ENCODE peak calls at places on chromosomes 6 and 20, in eight cellular contexts. One of them, this sample, is unnamed.
A peak's percentile ranks its signal among the peaks of the same experiment; 100 is the strongest.

GRCh38 chr6:26556263-26557070 is 18.3 kb downstream of the HMGN4 start:
- DNase-seq in left lung: no peak
- DNase-seq in right atrium auricular region: no peak
- DNase-seq in uterus: peak; percentile 65
- DNase-seq in pancreas: no peak
- DNase-seq in fibroblast of lung: peak; percentile 94
- DNase-seq in BJ: no peak
- DNase-seq in endothelial cell: peak; percentile 50
- DNase-seq in this sample: no peak

GRCh38 chr20:63652192-63652980 is 838 bp downstream of the STMN3 start:
- DNase-seq in uterus: no peak
- DNase-seq in fibroblast of lung: peak; percentile 37
- DNase-seq in left lung: no peak
- DNase-seq in right atrium auricular region: no peak
- DNase-seq in endothelial cell: no peak
- DNase-seq in BJ: no peak
- DNase-seq in pancreas: no peak
- DNase-seq in this sample: no peak

GRCh38 chr20:49320460-49320859 is 42.6 kb upstream of the ZNFX1 start:
- DNase-seq in pancreas: no peak
- DNase-seq in endothelial cell: peak; percentile 46
- DNase-seq in uterus: no peak
- DNase-seq in right atrium auricular region: no peak
- DNase-seq in fibroblast of lung: peak; percentile 49
- DNase-seq in BJ: no peak
- DNase-seq in left lung: no peak
- DNase-seq in this sample: no peak

GRCh38 chr6:161033667-161034066 is 42.1 kb downstream of the MAP3K4 start:
- DNase-seq in BJ: no peak
- DNase-seq in right atrium auricular region: no peak
- DNase-seq in endothelial cell: no peak
- DNase-seq in left lung: no peak
- DNase-seq in pancreas: no peak
- DNase-seq in fibroblast of lung: peak; percentile 49
- DNase-seq in uterus: no peak
- DNase-seq in this sample: no peak

GRCh38 chr6:107361568-107362270 is 97.6 kb downstream of the PDSS2 start:
- DNase-seq in endothelial cell: no peak
- DNase-seq in uterus: no peak
- DNase-seq in left lung: no peak
- DNase-seq in fibroblast of lung: peak; percentile 90
- DNase-seq in right atrium auricular region: no peak
- DNase-seq in pancreas: no peak
- DNase-seq in BJ: peak; percentile 28
- DNase-seq in this sample: no peak

GRCh38 chr20:4082406-4083102 is 67.2 kb upstream of the RNF24 start:
- DNase-seq in pancreas: no peak
- DNase-seq in left lung: peak; percentile 75
- DNase-seq in endothelial cell: peak; percentile 18
- DNase-seq in right atrium auricular region: peak; percentile 76
- DNase-seq in fibroblast of lung: peak; percentile 83
- DNase-seq in uterus: peak; percentile 58
- DNase-seq in BJ: no peak
- DNase-seq in this sample: no peak

GRCh38 chr20:57369601-57370000 is 18.5 kb downstream of the RAE1 start:
- DNase-seq in right atrium auricular region: no peak
- DNase-seq in BJ: no peak
- DNase-seq in uterus: no peak
- DNase-seq in fibroblast of lung: no peak
- DNase-seq in endothelial cell: no peak
- DNase-seq in left lung: peak; percentile 14
- DNase-seq in pancreas: no peak
- DNase-seq in this sample: no peak

GRCh38 chr6:27630727-27631613 is 158.1 kb upstream of the ZNF184 start:
- DNase-seq in fibroblast of lung: peak; percentile 68
- DNase-seq in uterus: no peak
- DNase-seq in pancreas: peak; percentile 69
- DNase-seq in endothelial cell: peak; percentile 69
- DNase-seq in left lung: peak; percentile 80
- DNase-seq in BJ: no peak
- DNase-seq in right atrium auricular region: no peak
- DNase-seq in this sample: no peak

GRCh38 chr6:34771727-34772126 is 14.4 kb downstream of the SNRPC start:
- DNase-seq in pancreas: no peak
- DNase-seq in fibroblast of lung: peak; percentile 88
- DNase-seq in left lung: no peak
- DNase-seq in uterus: no peak
- DNase-seq in endothelial cell: no peak
- DNase-seq in right atrium auricular region: no peak
- DNase-seq in BJ: peak; percentile 35
- DNase-seq in this sample: no peak

GRCh38 chr6:158020811-158021210 is 39.1 kb downstream of the SYNJ2 start:
- DNase-seq in pancreas: no peak
- DNase-seq in right atrium auricular region: no peak
- DNase-seq in BJ: no peak
- DNase-seq in left lung: no peak
- DNase-seq in fibroblast of lung: no peak
- DNase-seq in uterus: no peak
- DNase-seq in endothelial cell: no peak
- DNase-seq in this sample: no peak

GRCh38 chr6:129184808-129185366 is 301.9 kb downstream of the LAMA2 start:
- DNase-seq in endothelial cell: no peak
- DNase-seq in BJ: no peak
- DNase-seq in fibroblast of lung: peak; percentile 51
- DNase-seq in pancreas: no peak
- DNase-seq in left lung: no peak
- DNase-seq in uterus: no peak
- DNase-seq in right atrium auricular region: no peak
- DNase-seq in this sample: no peak

GRCh38 chr20:59559024-59559817 is 45.1 kb upstream of the PHACTR3 start:
- DNase-seq in fibroblast of lung: no peak
- DNase-seq in left lung: no peak
- DNase-seq in uterus: no peak
- DNase-seq in BJ: no peak
- DNase-seq in right atrium auricular region: no peak
- DNase-seq in pancreas: no peak
- DNase-seq in endothelial cell: no peak
- DNase-seq in this sample: no peak

GRCh38 chr20:59561228-59561605 is 43.1 kb upstream of the PHACTR3 start:
- DNase-seq in pancreas: no peak
- DNase-seq in fibroblast of lung: no peak
- DNase-seq in right atrium auricular region: no peak
- DNase-seq in BJ: no peak
- DNase-seq in left lung: no peak
- DNase-seq in endothelial cell: no peak
- DNase-seq in uterus: no peak
- DNase-seq in this sample: no peak

GRCh38 chr20:59561614-59562277 is 42.6 kb upstream of the PHACTR3 start:
- DNase-seq in fibroblast of lung: no peak
- DNase-seq in BJ: no peak
- DNase-seq in pancreas: no peak
- DNase-seq in right atrium auricular region: no peak
- DNase-seq in endothelial cell: no peak
- DNase-seq in uterus: no peak
- DNase-seq in left lung: no peak
- DNase-seq in this sample: no peak

GRCh38 chr20:59559863-59560262 is 44.5 kb upstream of the PHACTR3 start:
- DNase-seq in right atrium auricular region: no peak
- DNase-seq in fibroblast of lung: no peak
- DNase-seq in left lung: no peak
- DNase-seq in uterus: no peak
- DNase-seq in endothelial cell: no peak
- DNase-seq in BJ: no peak
- DNase-seq in pancreas: no peak
- DNase-seq in this sample: peak; percentile 56

GRCh38 chr20:59560588-59561227 is 43.6 kb upstream of the PHACTR3 start:
- DNase-seq in right atrium auricular region: no peak
- DNase-seq in left lung: no peak
- DNase-seq in uterus: no peak
- DNase-seq in BJ: no peak
- DNase-seq in endothelial cell: no peak
- DNase-seq in pancreas: no peak
- DNase-seq in fibroblast of lung: no peak
- DNase-seq in this sample: peak; percentile 49
- TF ChIP-seq CTCF in right atrium auricular region: peak; percentile 63
- TF ChIP-seq CTCF in left lung: peak; percentile 60
- TF ChIP-seq CTCF in uterus: no peak
- TF ChIP-seq CTCF in BJ: peak; percentile 68
- TF ChIP-seq CTCF in endothelial cell: peak; percentile 86
- TF ChIP-seq CTCF in pancreas: peak; percentile 19
- TF ChIP-seq CTCF in fibroblast of lung: peak; percentile 45
- TF ChIP-seq CTCF in this sample: no peak

GRCh38 chr6:3163248-3163594 is 5.9 kb upstream of the TUBB2A start:
- DNase-seq in right atrium auricular region: no peak
- DNase-seq in left lung: peak; percentile 82
- DNase-seq in BJ: no peak
- DNase-seq in endothelial cell: no peak
- DNase-seq in pancreas: no peak
- DNase-seq in fibroblast of lung: no peak
- DNase-seq in uterus: no peak
- DNase-seq in this sample: no peak
- TF ChIP-seq CTCF in right atrium auricular region: no peak
- TF ChIP-seq CTCF in left lung: no peak
- TF ChIP-seq CTCF in BJ: peak; percentile 26
- TF ChIP-seq CTCF in endothelial cell: no peak
- TF ChIP-seq CTCF in pancreas: no peak
- TF ChIP-seq CTCF in fibroblast of lung: no peak
- TF ChIP-seq CTCF in uterus: no peak
- TF ChIP-seq CTCF in this sample: no peak

GRCh38 chr6:21935561-21936028 is 342.0 kb downstream of the SOX4 start:
- DNase-seq in left lung: no peak
- DNase-seq in BJ: no peak
- DNase-seq in pancreas: no peak
- DNase-seq in uterus: no peak
- DNase-seq in fibroblast of lung: peak; percentile 68
- DNase-seq in right atrium auricular region: no peak
- DNase-seq in endothelial cell: no peak
- DNase-seq in this sample: no peak

GRCh38 chr6:21941926-21942325 is 348.4 kb downstream of the SOX4 start:
- DNase-seq in BJ: no peak
- DNase-seq in right atrium auricular region: no peak
- DNase-seq in endothelial cell: no peak
- DNase-seq in pancreas: no peak
- DNase-seq in fibroblast of lung: no peak
- DNase-seq in left lung: no peak
- DNase-seq in uterus: no peak
- DNase-seq in this sample: no peak

GRCh38 chr6:21935142-21935541 is 341.6 kb downstream of the SOX4 start:
- DNase-seq in endothelial cell: no peak
- DNase-seq in uterus: no peak
- DNase-seq in pancreas: no peak
- DNase-seq in right atrium auricular region: no peak
- DNase-seq in fibroblast of lung: no peak
- DNase-seq in left lung: no peak
- DNase-seq in BJ: no peak
- DNase-seq in this sample: no peak

GRCh38 chr6:21933351-21933750 is 339.8 kb downstream of the SOX4 start:
- DNase-seq in fibroblast of lung: no peak
- DNase-seq in right atrium auricular region: no peak
- DNase-seq in left lung: no peak
- DNase-seq in endothelial cell: no peak
- DNase-seq in BJ: no peak
- DNase-seq in uterus: no peak
- DNase-seq in pancreas: no peak
- DNase-seq in this sample: no peak

DNA sequence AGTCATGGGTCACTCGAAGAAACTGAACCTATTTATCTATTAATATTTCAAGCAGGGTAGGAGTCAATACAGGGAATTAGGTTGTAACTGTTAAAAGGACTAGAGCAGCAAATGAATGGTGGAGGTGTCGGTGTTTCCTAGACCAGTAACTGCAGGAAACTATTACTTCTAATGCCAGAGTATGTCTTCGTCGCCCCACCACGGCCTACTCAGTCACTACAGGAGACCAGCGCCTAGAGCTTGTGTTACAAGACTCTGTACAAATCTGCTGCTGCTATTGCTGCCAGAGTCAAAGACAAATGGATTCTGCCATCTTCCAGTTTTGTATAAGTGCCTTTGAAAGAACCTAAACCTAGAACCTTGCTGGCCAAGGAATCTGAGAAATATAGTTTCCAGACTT is 343.9 kb downstream of the SOX4 start:
- DNase-seq in fibroblast of lung: no peak
- DNase-seq in BJ: no peak
- DNase-seq in uterus: no peak
- DNase-seq in left lung: no peak
- DNase-seq in endothelial cell: no peak
- DNase-seq in pancreas: no peak
- DNase-seq in right atrium auricular region: no peak
- DNase-seq in this sample: no peak
- TF ChIP-seq CTCF in fibroblast of lung: no peak
- TF ChIP-seq CTCF in BJ: no peak
- TF ChIP-seq CTCF in uterus: no peak
- TF ChIP-seq CTCF in left lung: no peak
- TF ChIP-seq CTCF in endothelial cell: no peak
- TF ChIP-seq CTCF in pancreas: no peak
- TF ChIP-seq CTCF in right atrium auricular region: no peak
- TF ChIP-seq CTCF in this sample: no peak

DNA sequence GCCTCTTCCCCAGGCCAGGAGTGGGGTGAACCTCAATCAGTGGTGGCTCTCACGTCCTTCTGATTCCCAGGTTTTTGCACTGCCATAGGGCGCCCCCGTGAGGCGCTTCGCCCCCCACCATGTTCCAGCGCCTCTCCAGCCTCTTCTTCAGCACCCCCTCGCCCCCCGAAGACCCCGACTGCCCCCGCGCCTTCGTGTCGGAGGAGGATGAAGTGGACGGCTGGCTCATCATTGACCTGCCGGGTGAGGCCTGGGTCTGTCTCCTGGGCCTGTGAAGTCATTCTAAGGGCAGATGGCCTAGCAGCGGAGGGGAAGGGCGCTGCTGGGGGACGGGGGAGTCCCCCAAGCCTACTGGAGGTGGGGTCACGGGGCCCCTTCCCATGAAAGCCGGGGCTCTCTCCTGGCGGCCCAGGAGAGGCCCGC is 4.5 kb downstream of the TP53INP2 start:
- DNase-seq in BJ: no peak
- DNase-seq in right atrium auricular region: peak; percentile 67
- DNase-seq in fibroblast of lung: peak; percentile 12
- DNase-seq in uterus: peak; percentile 60
- DNase-seq in endothelial cell: peak; percentile 61
- DNase-seq in pancreas: peak; percentile 81
- DNase-seq in left lung: peak; percentile 86
- DNase-seq in this sample: no peak
- TF ChIP-seq CTCF in BJ: peak; percentile 74
- TF ChIP-seq CTCF in right atrium auricular region: peak; percentile 72
- TF ChIP-seq CTCF in fibroblast of lung: peak; percentile 54
- TF ChIP-seq CTCF in uterus: peak; percentile 67
- TF ChIP-seq CTCF in endothelial cell: peak; percentile 44
- TF ChIP-seq CTCF in pancreas: peak; percentile 20
- TF ChIP-seq CTCF in left lung: peak; percentile 33
- TF ChIP-seq CTCF in this sample: peak; percentile 31

GRCh38 chr20:36273414-36274247 is 32.5 kb upstream of the DLGAP4 start:
- DNase-seq in BJ: no peak
- DNase-seq in fibroblast of lung: peak; percentile 4
- DNase-seq in left lung: no peak
- DNase-seq in uterus: no peak
- DNase-seq in endothelial cell: no peak
- DNase-seq in pancreas: no peak
- DNase-seq in right atrium auricular region: no peak
- DNase-seq in this sample: no peak
- TF ChIP-seq CTCF in BJ: peak; percentile 41
- TF ChIP-seq CTCF in fibroblast of lung: peak; percentile 35
- TF ChIP-seq CTCF in left lung: no peak
- TF ChIP-seq CTCF in uterus: no peak
- TF ChIP-seq CTCF in endothelial cell: no peak
- TF ChIP-seq CTCF in pancreas: no peak
- TF ChIP-seq CTCF in right atrium auricular region: peak; percentile 39
- TF ChIP-seq CTCF in this sample: no peak

GRCh38 chr6:16761469-16762264 is 407 bp upstream of the ATXN1 start:
- DNase-seq in endothelial cell: peak; percentile 74
- DNase-seq in left lung: peak; percentile 96
- DNase-seq in BJ: no peak
- DNase-seq in right atrium auricular region: peak; percentile 88
- DNase-seq in uterus: peak; percentile 92
- DNase-seq in pancreas: peak; percentile 94
- DNase-seq in fibroblast of lung: peak; percentile 93
- DNase-seq in this sample: peak; percentile 76
- TF ChIP-seq CTCF in endothelial cell: no peak
- TF ChIP-seq CTCF in left lung: no peak
- TF ChIP-seq CTCF in BJ: no peak
- TF ChIP-seq CTCF in right atrium auricular region: peak; percentile 56
- TF ChIP-seq CTCF in uterus: peak; percentile 5
- TF ChIP-seq CTCF in pancreas: no peak
- TF ChIP-seq CTCF in fibroblast of lung: no peak
- TF ChIP-seq CTCF in this sample: no peak

This sample was measured in ascending aorta.